ENCODE peak calls at places on chromosomes 3 and 15, in seven cellular contexts. P is H1, I is ovary, V is stomach, K is transverse colon, H is GM12878, Y is HepG2. F is an unnamed sample.

GRCh38 chr3:194205675-194206133 is 69.8 kb downstream of the HES1 start:
- DNase-seq in P (peak), I (no peak), V (no peak), K (no peak), H (no peak), Y (no peak), F (no peak)

GRCh38 chr3:15292765-15293522 is 39.4 kb downstream of the SH3BP5 start:
- DNase-seq in P (no peak), I (peak), V (no peak), K (peak), H (no peak), Y (no peak), F (no peak)

GRCh38 chr3:104273046-104273649 is 1093.6 kb upstream of the ALCAM start:
- DNase-seq in P (no peak), I (no peak), V (no peak), K (no peak), H (no peak), Y (peak), F (no peak)

GRCh38 chr15:80527961-80528360 is 123.8 kb downstream of the ARNT2 start:
- DNase-seq in P (no peak), I (no peak), V (no peak), K (no peak), H (no peak), Y (no peak), F (no peak)

GRCh38 chr3:148036331-148036881 is 627.2 kb downstream of the ZIC1 start:
- DNase-seq in P (no peak), I (no peak), V (no peak), K (no peak), H (no peak), Y (no peak), F (no peak)

GRCh38 chr3:13214847-13215472 is 141.7 kb upstream of the IQSEC1 start:
- DNase-seq in P (no peak), I (no peak), V (no peak), K (no peak), H (no peak), Y (no peak), F (no peak)

GRCh38 chr15:38059665-38060064 is 125.2 kb downstream of the TMCO5A start:
- DNase-seq in P (no peak), I (no peak), V (no peak), K (no peak), H (no peak), Y (no peak), F (no peak)

GRCh38 chr3:15666277-15666676 is 64.7 kb downstream of the BTD start:
- DNase-seq in P (no peak), I (no peak), V (no peak), K (no peak), H (no peak), Y (no peak), F (no peak)

GRCh38 chr3:179098388-179099077 is 26.9 kb upstream of the ZMAT3 start:
- DNase-seq in P (no peak), I (no peak), V (no peak), K (no peak), H (no peak), Y (no peak), F (no peak)

GRCh38 chr3:192011137-192011536 is 550.2 kb downstream of the PYDC2 start:
- DNase-seq in P (no peak), I (no peak), V (no peak), K (no peak), H (no peak), Y (no peak), F (no peak)

GRCh38 chr15:31227235-31227634 is 99.4 kb upstream of the KLF13 start:
- DNase-seq in P (no peak), I (no peak), V (no peak), K (no peak), H (no peak), Y (no peak), F (no peak)

GRCh38 chr3:87248831-87249230 is 21.7 kb downstream of the CHMP2B start:
- DNase-seq in P (no peak), I (no peak), V (no peak), K (no peak), H (no peak), Y (no peak), F (no peak)

DNA sequence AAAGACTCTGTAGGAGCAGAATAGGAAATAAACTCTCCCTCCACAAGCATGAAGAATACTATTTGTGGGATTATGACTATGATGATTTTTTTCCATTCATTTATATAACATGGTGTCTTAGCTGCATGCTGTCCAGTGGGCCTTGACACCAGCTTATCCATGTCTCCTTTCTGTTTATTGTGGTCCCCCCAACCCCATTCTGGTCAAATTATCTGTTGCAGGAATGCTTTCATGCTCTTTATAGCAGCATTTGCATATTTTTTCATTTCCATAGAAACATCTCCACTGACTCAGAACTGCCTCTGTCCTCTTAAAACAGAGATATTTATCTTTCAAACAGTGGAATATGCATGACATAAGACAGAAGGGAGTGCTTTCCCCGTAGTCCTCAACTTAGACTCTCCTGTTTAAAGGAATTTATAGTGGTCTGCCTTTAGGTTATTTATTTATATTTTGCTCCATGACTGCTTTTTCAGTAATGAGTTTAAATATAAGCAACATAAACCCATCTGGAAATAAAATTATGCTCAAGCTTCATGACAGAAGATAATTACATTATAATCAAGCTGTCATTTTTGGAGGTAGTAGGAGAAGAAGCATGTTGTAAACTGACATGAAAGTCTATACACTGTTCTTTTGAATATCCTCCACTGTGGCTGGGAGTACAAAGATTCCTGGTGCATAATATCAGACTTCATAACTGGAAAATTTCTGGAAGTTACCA is 179.5 kb upstream of the CD96 start:
- DNase-seq in P (no peak), I (no peak), V (no peak), K (no peak), H (no peak), Y (no peak), F (no peak)
- TF ChIP-seq EP300 in P (no peak), I (no peak), V (no peak), K (no peak), H (no peak), Y (no peak), F (no peak)

GRCh38 chr15:71278989-71279756 is 163.9 kb downstream of the THSD4 start:
- DNase-seq in P (no peak), I (no peak), V (peak), K (peak), H (no peak), Y (peak), F (peak)
- TF ChIP-seq EP300 in P (no peak), I (no peak), V (no peak), K (no peak), H (no peak), Y (peak), F (peak)

GRCh38 chr3:185549111-185549510 is 3.3 kb downstream of the LIPH start:
- DNase-seq in P (no peak), I (no peak), V (peak), K (no peak), H (no peak), Y (no peak), F (peak)

GRCh38 chr3:185555101-185555501 is 2.7 kb upstream of the LIPH start:
- DNase-seq in P (no peak), I (no peak), V (no peak), K (peak), H (no peak), Y (no peak), F (no peak)

GRCh38 chr3:185549651-185550111 is 2.7 kb downstream of the LIPH start:
- DNase-seq in P (no peak), I (no peak), V (no peak), K (no peak), H (no peak), Y (peak), F (no peak)

GRCh38 chr3:185555948-185556347 is 3.6 kb upstream of the LIPH start:
- DNase-seq in P (no peak), I (no peak), V (no peak), K (no peak), H (no peak), Y (no peak), F (no peak)

GRCh38 chr3:185552358-185552877 is at the start of gene LIPH:
- DNase-seq in P (no peak), I (no peak), V (peak), K (peak), H (peak), Y (no peak), F (peak)
- TF ChIP-seq EP300 in P (no peak), I (no peak), V (no peak), K (no peak), H (no peak), Y (no peak), F (no peak)

GRCh38 chr3:83477563-83477962 is 1481.2 kb upstream of the CADM2 start:
- DNase-seq in P (no peak), I (no peak), V (no peak), K (no peak), H (no peak), Y (no peak), F (no peak)
- TF ChIP-seq EP300 in P (no peak), I (no peak), V (no peak), K (no peak), H (no peak), Y (no peak), F (no peak)

DNA sequence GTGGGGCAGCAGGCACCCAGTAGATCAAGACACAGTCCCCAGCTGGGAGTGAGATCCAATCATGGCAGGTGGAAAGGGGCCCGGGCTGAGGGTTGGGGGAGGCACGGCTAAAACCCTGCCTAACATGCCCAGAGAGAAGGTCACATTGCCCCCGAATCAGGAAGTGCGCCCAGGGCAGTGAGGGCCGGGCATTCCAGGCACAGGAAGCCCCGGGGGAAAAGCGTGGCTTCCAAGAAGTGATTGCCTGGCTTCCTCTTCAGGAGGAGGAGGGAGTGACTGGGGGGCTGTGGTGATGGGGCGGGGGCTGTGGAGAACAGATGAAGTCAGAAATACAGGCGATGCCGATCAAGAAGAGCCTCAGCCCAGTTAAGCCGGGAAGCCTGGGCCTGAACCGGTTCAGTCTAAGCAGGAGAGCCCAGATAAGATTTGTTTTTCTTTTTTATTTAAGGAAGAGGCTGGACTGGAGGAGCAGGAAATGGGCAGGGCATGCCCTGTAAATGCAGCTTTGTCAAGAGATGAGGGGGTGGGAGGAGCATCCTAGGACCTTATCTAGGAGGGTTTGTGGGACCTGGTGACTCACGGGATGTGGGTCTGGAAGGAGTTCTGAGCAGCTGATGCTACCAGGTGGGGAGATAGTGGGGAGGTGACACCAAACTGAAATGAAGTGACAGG is 83.9 kb downstream of the CHSY1 start:
- DNase-seq in P (no peak), I (peak), V (peak), K (peak), H (no peak), Y (peak), F (no peak)
- TF ChIP-seq EP300 in P (no peak), I (peak), V (no peak), K (peak), H (no peak), Y (no peak), F (no peak)

GRCh38 chr15:96002890-96003859 is 327.3 kb upstream of the NR2F2 start:
- DNase-seq in P (no peak), I (no peak), V (no peak), K (no peak), H (no peak), Y (no peak), F (no peak)

GRCh38 chr15:95994418-95994817 is 336.1 kb upstream of the NR2F2 start:
- DNase-seq in P (no peak), I (no peak), V (no peak), K (no peak), H (no peak), Y (no peak), F (no peak)

GRCh38 chr15:95995375-95996168 is 334.9 kb upstream of the NR2F2 start:
- DNase-seq in P (no peak), I (no peak), V (no peak), K (no peak), H (no peak), Y (no peak), F (no peak)

GRCh38 chr15:95996494-95996893 is 334.0 kb upstream of the NR2F2 start:
- DNase-seq in P (no peak), I (no peak), V (no peak), K (no peak), H (no peak), Y (no peak), F (no peak)

DNA sequence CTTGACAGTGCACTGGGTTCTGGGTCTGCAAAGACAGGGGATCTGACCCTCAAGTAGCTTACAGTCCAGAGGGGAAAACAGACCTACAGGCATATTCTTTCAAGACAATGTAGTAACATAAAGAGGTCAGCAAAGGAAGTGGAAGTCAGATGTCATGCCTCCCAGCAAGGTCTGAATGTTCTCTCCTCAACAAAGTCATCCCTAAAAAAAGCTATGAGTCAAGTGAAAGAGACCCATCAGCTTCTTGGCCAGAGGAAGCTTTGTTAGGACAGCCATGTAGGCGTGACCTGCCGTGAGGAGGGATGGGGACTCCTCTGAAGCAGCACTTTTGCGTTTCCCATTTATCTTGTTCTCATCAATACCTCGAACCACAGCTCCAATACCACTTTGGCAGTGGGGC is 331.6 kb upstream of the NR2F2 start:
- DNase-seq in P (no peak), I (no peak), V (no peak), K (no peak), H (no peak), Y (no peak), F (no peak)
- TF ChIP-seq EP300 in P (no peak), I (no peak), V (no peak), K (no peak), H (no peak), Y (no peak), F (no peak)

GRCh38 chr3:196650740-196651311 is 11.3 kb downstream of the NRROS start:
- DNase-seq in P (no peak), I (no peak), V (peak), K (no peak), H (no peak), Y (peak), F (peak)
- TF ChIP-seq EP300 in P (no peak), I (no peak), V (no peak), K (no peak), H (no peak), Y (no peak), F (no peak)